ENCODE peak calls at places on chromosomes 6 and 20, in four cellular contexts. A is DND-41; Z is SK-N-SH treated with all-trans-retinoic acid at 6 μM for 48 hours; E is central memory CD8-positive, alpha-beta T cell. I is an unnamed sample.

GRCh38 chr6:156852147-156852857 is 75.1 kb downstream of the ARID1B start:
- ATAC-seq in Z (peak; percentile 48), E (no peak), A (peak; percentile 31), I (peak; percentile 65)

GRCh38 chr20:38728237-38728761 is 4.0 kb downstream of the SLC32A1 start:
- ATAC-seq in A (no peak), Z (no peak), E (no peak), I (no peak)

GRCh38 chr20:51470907-51471411 is 71.6 kb downstream of the NFATC2 start:
- ATAC-seq in Z (no peak), A (no peak), E (no peak), I (no peak)

GRCh38 chr6:134447883-134448387 is 130.0 kb upstream of the SGK1 start:
- ATAC-seq in A (no peak), Z (peak; percentile 80), E (no peak), I (peak; percentile 50)

GRCh38 chr6:44176935-44177509 is 18.4 kb downstream of the CAPN11 start:
- ATAC-seq in Z (no peak), A (peak; percentile 8), E (peak; percentile 55), I (peak; percentile 82)

GRCh38 chr6:41537359-41537758 is 8.8 kb upstream of the FOXP4 start:
- ATAC-seq in Z (no peak), A (no peak), E (no peak), I (no peak)

GRCh38 chr6:54254886-54255285 is 53.4 kb upstream of the TINAG start:
- ATAC-seq in Z (peak; percentile 38), E (no peak), A (no peak), I (no peak)

GRCh38 chr20:59025511-59025910 is 6.3 kb downstream of the TUBB1 start:
- ATAC-seq in E (no peak), A (no peak), Z (no peak), I (no peak)

GRCh38 chr6:122184260-122184934 is 215.1 kb upstream of the HSF2 start:
- ATAC-seq in E (no peak), A (peak; percentile 54), Z (peak; percentile 91), I (no peak)

GRCh38 chr6:147438758-147439528 is 69.5 kb upstream of the SAMD5 start:
- ATAC-seq in E (no peak), Z (no peak), A (no peak), I (no peak)

GRCh38 chr6:134935076-134935475 is 14.8 kb downstream of the ALDH8A1 start:
- ATAC-seq in A (no peak), E (no peak), Z (no peak), I (no peak)

GRCh38 chr6:135141728-135142127 is 39.4 kb upstream of the MYB start:
- ATAC-seq in E (no peak), Z (no peak), A (no peak), I (peak; percentile 77)

GRCh38 chr6:14816106-14816864 is 429.6 kb upstream of the JARID2 start:
- ATAC-seq in Z (no peak), A (no peak), E (no peak), I (no peak)

GRCh38 chr20:23161968-23162696 is 76.0 kb upstream of the CD93 start:
- ATAC-seq in A (no peak), Z (no peak), E (no peak), I (no peak)

GRCh38 chr20:44017905-44018683 is 103.4 kb downstream of the TOX2 start:
- ATAC-seq in E (no peak), Z (peak; percentile 79), A (peak; percentile 15), I (no peak)

GRCh38 chr20:2558581-2559301 is 22.4 kb downstream of the TMC2 start:
- ATAC-seq in A (no peak), Z (no peak), E (no peak), I (no peak)

GRCh38 chr6:159174263-159174974 is 5.2 kb downstream of the FNDC1 start:
- ATAC-seq in A (peak; percentile 78), Z (peak; percentile 97), E (peak; percentile 54), I (peak; percentile 80)

GRCh38 chr6:100512203-100512862 is 47.6 kb upstream of the SIM1 start:
- ATAC-seq in E (no peak), A (no peak), Z (peak; percentile 31), I (no peak)

I was measured in stimulated activated memory B cell treated with anti-CD40 and anti-IgM and Interleukin-4, amounts not matched to agents 10 μg/mL and 1 μg/mL and 100 μg/mL, for 72 hours.